ENCODE peak calls at places on chromosomes 2 and 18, in eight cellular contexts. Z, E, G, L, K, W, J and U are unnamed samples.
A peak's percentile ranks its signal among the peaks of the same experiment; 100 is the strongest.

GRCh38 chr2:186590538-186591441 is 934 bp downstream of the ITGAV start:
- DNase-seq in Z (no peak), E (no peak), G (no peak), L (peak; percentile 40), K (peak; percentile 57), W (peak; percentile 57), J (peak; percentile 52), U (peak; percentile 76)

GRCh38 chr2:74599676-74600075 is 45.2 kb downstream of the DOK1 start:
- DNase-seq in Z (no peak), E (no peak), G (no peak), L (no peak), K (no peak), W (no peak), J (no peak), U (no peak)

GRCh38 chr2:65450395-65450794 is 18.0 kb upstream of the SPRED2 start:
- DNase-seq in Z (no peak), E (no peak), G (no peak), L (no peak), K (no peak), W (no peak), J (no peak), U (no peak)

GRCh38 chr2:4354678-4355077 is 651.3 kb downstream of the DCDC2C start:
- DNase-seq in Z (peak; percentile 14), E (no peak), G (no peak), L (no peak), K (peak; percentile 58), W (no peak), J (no peak), U (no peak)

GRCh38 chr18:68623342-68623741 is 91.6 kb downstream of the TMX3 start:
- DNase-seq in Z (peak; percentile 4), E (no peak), G (no peak), L (peak; percentile 62), K (peak; percentile 76), W (peak; percentile 89), J (peak; percentile 48), U (peak; percentile 89)

GRCh38 chr18:63882333-63883141 is 5.0 kb upstream of the SERPINB2 start:
- DNase-seq in Z (peak; percentile 82), E (no peak), G (no peak), L (no peak), K (peak; percentile 89), W (peak; percentile 88), J (no peak), U (peak; percentile 99)

GRCh38 chr2:114729025-114729424 is 286.6 kb downstream of the DPP10 start:
- DNase-seq in Z (no peak), E (no peak), G (no peak), L (no peak), K (peak; percentile 13), W (no peak), J (no peak), U (no peak)

GRCh38 chr2:223735035-223735640 is 102.2 kb downstream of the AP1S3 start:
- DNase-seq in Z (no peak), E (no peak), G (no peak), L (no peak), K (peak; percentile 33), W (peak; percentile 28), J (no peak), U (peak; percentile 64)

GRCh38 chr2:46173030-46173429 is 124.2 kb upstream of the EPAS1 start:
- DNase-seq in Z (no peak), E (no peak), G (no peak), L (no peak), K (no peak), W (no peak), J (no peak), U (no peak)

GRCh38 chr2:154130821-154131220 is 259.1 kb downstream of the GALNT13 start:
- DNase-seq in Z (no peak), E (no peak), G (no peak), L (no peak), K (no peak), W (no peak), J (no peak), U (peak; percentile 71)

GRCh38 chr2:46643493-46643892 is 164.1 kb downstream of the TMEM247 start:
- DNase-seq in Z (no peak), E (no peak), G (no peak), L (no peak), K (no peak), W (no peak), J (no peak), U (no peak)

GRCh38 chr2:167196461-167197252 is 308.4 kb downstream of the XIRP2 start:
- DNase-seq in Z (peak; percentile 16), E (no peak), G (no peak), L (no peak), K (peak; percentile 67), W (peak; percentile 78), J (no peak), U (peak; percentile 88)

GRCh38 chr2:226715347-226715990 is 84.2 kb downstream of the IRS1 start:
- DNase-seq in Z (no peak), E (no peak), G (no peak), L (no peak), K (no peak), W (no peak), J (no peak), U (no peak)

GRCh38 chr2:102449370-102449974 is 23.6 kb upstream of the SLC9A4 start:
- DNase-seq in Z (no peak), E (no peak), G (peak; percentile 47), L (peak; percentile 56), K (peak; percentile 49), W (peak; percentile 66), J (peak; percentile 63), U (peak; percentile 70)

GRCh38 chr2:12693509-12693908 is 23.2 kb upstream of the TRIB2 start:
- DNase-seq in Z (no peak), E (no peak), G (no peak), L (no peak), K (no peak), W (no peak), J (no peak), U (no peak)

GRCh38 chr2:209321076-209321475 is 102.8 kb upstream of the MAP2 start:
- DNase-seq in Z (no peak), E (no peak), G (no peak), L (no peak), K (no peak), W (peak; percentile 69), J (no peak), U (peak; percentile 45)

GRCh38 chr2:209323738-209324137 is 100.1 kb upstream of the MAP2 start:
- DNase-seq in Z (no peak), E (no peak), G (no peak), L (no peak), K (no peak), W (no peak), J (no peak), U (no peak)

GRCh38 chr2:209322905-209323517 is 100.8 kb upstream of the MAP2 start:
- DNase-seq in Z (no peak), E (no peak), G (no peak), L (no peak), K (no peak), W (no peak), J (no peak), U (no peak)

GRCh38 chr2:209321581-209321980 is 102.3 kb upstream of the MAP2 start:
- DNase-seq in Z (no peak), E (no peak), G (no peak), L (no peak), K (no peak), W (no peak), J (no peak), U (no peak)

DNA sequence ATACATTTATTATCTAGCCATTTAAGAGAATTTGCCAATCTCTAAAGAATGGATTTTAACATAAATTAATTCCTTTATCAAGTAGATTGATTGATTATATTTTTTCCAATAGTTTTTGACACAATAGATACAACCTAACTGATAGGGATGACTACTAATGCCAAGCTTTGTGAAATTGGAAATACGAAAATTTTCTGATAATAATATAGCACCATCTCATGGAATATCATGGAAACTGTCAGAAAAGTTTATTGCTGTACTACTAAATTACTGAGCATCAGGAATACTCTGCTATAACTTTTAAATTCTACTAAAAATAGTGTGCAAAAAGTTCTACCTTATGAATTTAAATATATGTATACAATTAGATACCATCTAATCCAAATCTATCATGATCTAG is 101.8 kb upstream of the MAP2 start:
- DNase-seq in Z (no peak), E (no peak), G (no peak), L (no peak), K (no peak), W (no peak), J (no peak), U (no peak)
- TF ChIP-seq CTCF in Z (no peak), E (no peak), G (no peak), L (no peak), K (no peak), W (no peak), J (no peak), U (peak; percentile 1)

GRCh38 chr18:73136134-73136533 is 268.3 kb upstream of the NETO1 start:
- DNase-seq in Z (no peak), E (no peak), G (no peak), L (no peak), K (peak; percentile 29), W (no peak), J (peak; percentile 8), U (peak; percentile 2)
- TF ChIP-seq CTCF in Z (no peak), E (no peak), G (no peak), L (no peak), K (peak; percentile 53), W (no peak), J (peak; percentile 51), U (no peak)

GRCh38 chr2:96866586-96866985 is 3.3 kb downstream of the SEMA4C start:
- DNase-seq in Z (no peak), E (no peak), G (no peak), L (no peak), K (no peak), W (no peak), J (no peak), U (no peak)
- TF ChIP-seq CTCF in Z (no peak), E (no peak), G (no peak), L (no peak), K (no peak), W (no peak), J (no peak), U (no peak)

GRCh38 chr2:189854956-189855355 is 70.7 kb downstream of the PMS1 start:
- DNase-seq in Z (no peak), E (no peak), G (no peak), L (no peak), K (no peak), W (peak; percentile 37), J (no peak), U (peak; percentile 40)
- TF ChIP-seq CTCF in Z (no peak), E (no peak), G (no peak), L (no peak), K (no peak), W (no peak), J (no peak), U (no peak)

GRCh38 chr18:79507546-79508480 is 112.1 kb downstream of the NFATC1 start:
- DNase-seq in Z (peak; percentile 44), E (no peak), G (peak; percentile 7), L (peak; percentile 55), K (no peak), W (peak; percentile 38), J (no peak), U (peak; percentile 70)
- TF ChIP-seq CTCF in Z (no peak), E (no peak), G (no peak), L (no peak), K (no peak), W (no peak), J (no peak), U (no peak)

GRCh38 chr2:36812196-36812595 is 115.7 kb downstream of the VIT start:
- DNase-seq in Z (no peak), E (no peak), G (no peak), L (no peak), K (peak; percentile 12), W (no peak), J (no peak), U (no peak)
- TF ChIP-seq CTCF in Z (no peak), E (no peak), G (no peak), L (no peak), K (no peak), W (no peak), J (peak; percentile 43), U (peak; percentile 10)